ENCODE peak calls at places on chromosome 13, in nine cellular contexts. Y is astrocyte, G is GM10248, L is prostate gland, V is retinal pigment epithelial cell, P is psoas muscle, R is colonic mucosa, Z is fibroblast of lung, H is vagina. O is an unnamed sample.

GRCh38 chr13:101681834-101682233 is 229.4 kb downstream of the ITGBL1 start:
- DNase-seq in H (no peak), L (no peak), R (no peak), V (no peak), Z (peak; percentile 54), P (no peak), Y (no peak), G (no peak), O (no peak)

GRCh38 chr13:105497597-105497996 is 1037.9 kb downstream of the EFNB2 start:
- DNase-seq in L (no peak), P (no peak), R (no peak), Y (no peak), G (no peak), V (no peak), Z (no peak), H (no peak), O (no peak)

GRCh38 chr13:88464851-88465250 is 793.7 kb downstream of the SLITRK5 start:
- DNase-seq in Z (no peak), H (no peak), L (no peak), G (no peak), Y (no peak), V (no peak), P (no peak), R (no peak), O (no peak)

GRCh38 chr13:78572459-78572858 is 30.9 kb downstream of the POU4F1 start:
- DNase-seq in V (no peak), G (no peak), R (no peak), Z (no peak), H (no peak), P (no peak), L (no peak), Y (no peak), O (no peak)

GRCh38 chr13:93559718-93560117 is 333.1 kb downstream of the GPC6 start:
- DNase-seq in Y (peak; percentile 88), Z (peak; percentile 80), G (no peak), V (peak; percentile 88), P (no peak), H (no peak), L (no peak), R (no peak), O (no peak)

GRCh38 chr13:114174529-114174941 is 4.5 kb upstream of the CFAP97D2 start:
- DNase-seq in V (no peak), Y (no peak), R (no peak), H (no peak), P (no peak), L (no peak), Z (peak; percentile 35), G (no peak), O (no peak)

GRCh38 chr13:40031031-40031430 is 375.6 kb downstream of the COG6 start:
- DNase-seq in V (peak; percentile 50), Y (peak; percentile 80), H (no peak), R (no peak), G (no peak), L (no peak), P (no peak), Z (peak; percentile 39), O (no peak)

GRCh38 chr13:47258384-47258783 is 361.5 kb upstream of the HTR2A start:
- DNase-seq in G (no peak), Z (no peak), Y (no peak), H (no peak), P (no peak), L (no peak), R (no peak), V (no peak), O (no peak)

GRCh38 chr13:91894311-91894710 is 495.9 kb downstream of the GPC5 start:
- DNase-seq in L (no peak), P (no peak), R (no peak), Z (peak; percentile 64), V (peak; percentile 76), G (no peak), H (no peak), Y (peak; percentile 2), O (no peak)

GRCh38 chr13:80690208-80690607 is 349.3 kb upstream of the SPRY2 start:
- DNase-seq in L (no peak), P (no peak), H (no peak), G (no peak), Y (no peak), V (no peak), R (no peak), Z (no peak), O (no peak)

GRCh38 chr13:51764184-51765141 is 39.5 kb downstream of the DHRS12 start:
- DNase-seq in V (no peak), Y (peak; percentile 75), H (no peak), R (peak; percentile 50), Z (peak; percentile 92), G (peak; percentile 79), L (no peak), P (peak; percentile 74), O (peak; percentile 92)

GRCh38 chr13:83780201-83780600 is 102.1 kb downstream of the SLITRK1 start:
- DNase-seq in V (no peak), Z (peak; percentile 22), Y (peak; percentile 8), L (no peak), G (no peak), R (no peak), P (no peak), H (no peak), O (no peak)

GRCh38 chr13:97307882-97308624 is 85.9 kb downstream of the MBNL2 start:
- DNase-seq in R (no peak), Z (peak; percentile 47), G (no peak), P (no peak), L (no peak), V (peak; percentile 60), H (no peak), Y (peak; percentile 90), O (peak; percentile 30)

GRCh38 chr13:102260256-102260655 is 141.6 kb downstream of the FGF14 start:
- DNase-seq in P (no peak), Y (no peak), H (no peak), G (no peak), R (no peak), L (no peak), V (no peak), Z (no peak), O (no peak)

GRCh38 chr13:96229356-96229755 is 139.4 kb downstream of the HS6ST3 start:
- DNase-seq in V (no peak), R (no peak), L (peak; percentile 5), H (no peak), G (peak; percentile 6), P (no peak), Y (no peak), Z (peak; percentile 6), O (no peak)

GRCh38 chr13:90835826-90836225 is 511.7 kb upstream of the MIR17HG start:
- DNase-seq in Z (no peak), G (no peak), H (no peak), L (no peak), R (no peak), Y (no peak), P (no peak), V (no peak), O (no peak)

DNA sequence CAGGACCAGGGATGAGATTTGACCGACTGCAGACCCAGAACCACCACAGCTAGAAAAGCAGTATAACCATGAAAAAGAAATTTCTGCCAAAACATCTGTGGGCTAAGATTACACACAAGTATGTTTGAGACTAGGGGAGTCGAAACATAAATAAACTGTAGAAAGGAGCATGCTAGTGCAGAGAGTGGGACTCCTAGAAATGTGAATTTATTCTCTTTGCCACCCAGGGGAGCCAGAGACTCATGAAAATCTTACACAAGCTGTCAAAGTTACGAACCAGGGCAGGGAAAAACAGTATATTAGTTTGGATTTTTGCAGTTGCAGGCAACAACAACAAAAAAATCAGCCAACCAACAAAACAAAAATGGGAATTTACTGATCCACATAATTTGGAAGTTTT is 12.3 kb upstream of the HSPH1 start:
- DNase-seq in Z (peak; percentile 68), H (no peak), G (no peak), V (no peak), Y (peak; percentile 30), R (no peak), P (no peak), L (no peak), O (no peak)
- TF ChIP-seq CTCF in Z (peak; percentile 29), H (no peak), G (no peak), V (peak; percentile 20), Y (no peak), R (no peak), P (no peak), L (no peak), O (no peak)

GRCh38 chr13:87356314-87356713 is 314.9 kb upstream of the SLITRK5 start:
- DNase-seq in G (no peak), R (no peak), Y (no peak), V (no peak), P (no peak), L (no peak), Z (peak; percentile 8), H (no peak), O (no peak)
- TF ChIP-seq CTCF in G (no peak), R (no peak), Y (no peak), V (no peak), P (no peak), L (no peak), Z (no peak), H (no peak), O (no peak)

DNA sequence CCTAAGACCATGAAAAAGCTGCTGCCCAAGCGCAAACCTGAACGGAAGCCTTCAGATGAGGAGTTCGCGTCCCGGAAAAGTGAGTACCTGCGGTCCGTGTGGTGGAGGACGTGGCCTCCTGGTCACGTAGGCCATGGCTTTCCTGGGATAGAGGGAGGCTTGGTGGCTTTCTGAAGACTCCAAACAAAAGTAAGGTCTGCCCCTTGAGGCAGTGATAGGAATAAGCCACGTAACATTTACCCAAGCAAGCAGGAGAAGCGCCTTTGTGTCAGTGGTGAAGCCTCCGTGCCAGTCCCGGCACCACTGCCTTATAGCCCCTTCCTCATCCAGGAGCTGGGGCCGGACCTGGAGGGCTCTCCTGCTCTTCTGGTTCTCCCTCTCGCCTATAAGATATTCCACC is 34.3 kb upstream of the TEX29 start:
- DNase-seq in G (no peak), L (no peak), V (no peak), Y (no peak), R (no peak), Z (no peak), P (no peak), H (no peak), O (no peak)
- TF ChIP-seq CTCF in G (no peak), L (no peak), V (no peak), Y (no peak), R (no peak), Z (no peak), P (no peak), H (no peak), O (no peak)

DNA sequence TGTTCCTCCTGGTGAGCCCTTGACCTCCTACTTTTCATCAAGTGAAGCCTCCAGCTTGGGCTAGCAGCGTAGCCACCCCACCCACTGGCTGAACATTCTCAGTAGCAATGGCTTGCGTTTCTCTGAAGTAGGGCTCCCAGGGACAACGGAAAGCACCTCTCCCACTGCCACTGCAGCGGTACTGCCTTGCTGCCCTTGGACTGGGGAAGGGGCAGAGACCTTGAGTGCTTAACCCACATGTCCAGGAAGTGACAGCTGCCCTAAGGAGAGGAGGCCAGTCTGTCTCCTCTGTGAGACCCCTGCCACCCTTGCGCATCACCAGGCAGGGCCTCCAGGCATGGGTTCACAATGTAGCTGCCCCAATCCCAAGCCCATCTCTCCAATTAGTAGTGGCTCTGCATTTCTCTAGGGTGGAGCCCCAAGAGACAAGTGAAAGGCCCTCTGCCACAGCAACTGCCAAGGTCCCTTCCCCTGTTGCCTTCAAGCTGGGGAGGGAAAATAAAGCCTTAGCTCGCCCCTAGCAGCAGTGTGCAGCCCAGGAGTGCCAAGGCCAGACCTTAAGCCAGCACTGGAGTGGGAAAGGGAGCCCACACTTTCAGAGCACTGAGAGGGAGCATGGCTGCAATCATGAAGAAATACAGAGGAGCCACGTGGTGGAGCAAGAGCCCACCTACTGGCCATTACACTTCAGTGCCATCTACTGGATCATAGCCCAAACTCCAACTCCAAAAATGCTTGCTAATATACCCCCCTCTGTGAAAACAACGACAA is 175.9 kb upstream of the TRPC4 start:
- DNase-seq in Y (peak; percentile 8), V (no peak), P (no peak), H (no peak), G (no peak), L (no peak), Z (peak; percentile 46), R (no peak), O (no peak)
- TF ChIP-seq CTCF in Y (peak; percentile 46), V (peak; percentile 49), P (no peak), H (no peak), G (peak; percentile 16), L (no peak), Z (peak; percentile 60), R (no peak), O (peak; percentile 31)